ENCODE peak calls at places on chromosomes 6 and 20, in seven cellular contexts. J, W, H, C, O, E and L are unnamed samples.

GRCh38 chr6:3919130-3919628 is 70.0 kb downstream of the FAM50B start:
- DNase-seq in H (peak), O (no peak), E (no peak), W (peak), J (peak), C (no peak), L (peak)

GRCh38 chr6:129104560-129104959 is 221.6 kb downstream of the LAMA2 start:
- DNase-seq in H (no peak), C (no peak), O (no peak), W (no peak), J (no peak), E (no peak), L (no peak)

GRCh38 chr6:89132087-89132486 is 13.8 kb upstream of the PM20D2 start:
- DNase-seq in J (no peak), E (no peak), O (no peak), W (no peak), H (no peak), C (no peak), L (no peak)

GRCh38 chr6:25404693-25405169 is 125.6 kb downstream of the CARMIL1 start:
- DNase-seq in W (no peak), O (no peak), E (no peak), J (no peak), H (no peak), C (no peak), L (no peak)

GRCh38 chr6:13302751-13303667 is 25.3 kb downstream of the TBC1D7 start:
- DNase-seq in E (no peak), H (peak), O (peak), J (peak), W (peak), C (no peak), L (peak)

GRCh38 chr6:152750694-152751093 is at the start of gene VIP:
- DNase-seq in W (peak), O (peak), H (peak), J (peak), E (peak), C (peak), L (peak)

GRCh38 chr20:63320616-63321147 is 27.7 kb downstream of the COL20A1 start:
- DNase-seq in H (no peak), J (no peak), C (no peak), W (no peak), E (no peak), O (no peak), L (no peak)

GRCh38 chr6:40819182-40819834 is 219.7 kb downstream of the UNC5CL start:
- DNase-seq in O (no peak), H (peak), E (no peak), C (no peak), W (no peak), J (no peak), L (no peak)

GRCh38 chr6:142927904-142928303 is 17.1 kb downstream of the HIVEP2 start:
- DNase-seq in C (no peak), H (no peak), J (peak), W (peak), E (no peak), O (no peak), L (no peak)

GRCh38 chr20:56247954-56248782 is at the start of gene MC3R:
- DNase-seq in E (peak), H (peak), W (no peak), O (peak), J (peak), C (peak), L (peak)

GRCh38 chr6:154458565-154459475 is 51.7 kb downstream of the CNKSR3 start:
- DNase-seq in O (no peak), C (no peak), H (no peak), J (no peak), E (no peak), W (no peak), L (no peak)

GRCh38 chr6:105592329-105592728 is 189.4 kb upstream of the PREP start:
- DNase-seq in E (no peak), O (no peak), H (no peak), J (peak), C (no peak), W (peak), L (no peak)

GRCh38 chr6:116412270-116412669 is 41.5 kb downstream of the DSE start:
- DNase-seq in J (no peak), H (peak), O (no peak), E (no peak), C (no peak), W (no peak), L (no peak)

GRCh38 chr6:12075067-12075563 is 63.0 kb downstream of the HIVEP1 start:
- DNase-seq in W (peak), O (no peak), J (no peak), E (no peak), C (no peak), H (no peak), L (no peak)

GRCh38 chr20:41222703-41223102 is 85.4 kb downstream of the PLCG1 start:
- DNase-seq in J (peak), W (peak), C (no peak), O (no peak), H (no peak), E (no peak), L (no peak)

GRCh38 chr6:5728726-5729434 is 277.8 kb downstream of the NRN1 start:
- DNase-seq in J (peak), E (no peak), H (peak), C (no peak), W (peak), O (no peak), L (no peak)

GRCh38 chr20:25340380-25340779 is 50.3 kb downstream of the ABHD12 start:
- DNase-seq in J (no peak), E (no peak), W (no peak), H (no peak), C (no peak), O (no peak), L (no peak)

GRCh38 chr6:3208096-3208774 is 19.2 kb downstream of the TUBB2B start:
- DNase-seq in C (no peak), W (peak), E (no peak), O (no peak), J (peak), H (peak), L (peak)

GRCh38 chr6:42049116-42049809 is 1.1 kb upstream of the TAF8 start:
- DNase-seq in E (no peak), J (no peak), H (no peak), C (no peak), W (no peak), O (no peak), L (no peak)

GRCh38 chr6:1952726-1953360 is 292.6 kb downstream of the GMDS start:
- DNase-seq in J (peak), W (peak), C (no peak), E (no peak), H (peak), O (no peak), L (peak)

GRCh38 chr20:24993337-24994185 is 1.0 kb upstream of the APMAP start:
- DNase-seq in J (peak), W (peak), C (no peak), O (peak), H (no peak), E (no peak), L (peak)

GRCh38 chr20:4724459-4725262 is 3.0 kb downstream of the PRND start:
- DNase-seq in E (no peak), J (no peak), W (no peak), C (no peak), O (no peak), H (no peak), L (no peak)

GRCh38 chr20:56788041-56788670 is 159.1 kb downstream of the TFAP2C start:
- DNase-seq in C (no peak), W (peak), O (no peak), E (no peak), H (peak), J (peak), L (peak)

GRCh38 chr6:83509416-83509815 is 2.9 kb upstream of the PRSS35 start:
- DNase-seq in W (peak), C (no peak), O (no peak), H (no peak), J (peak), E (no peak), L (no peak)

GRCh38 chr6:37171141-37171969 is 1.4 kb downstream of the PIM1 start:
- DNase-seq in J (peak), W (peak), E (peak), O (peak), C (peak), H (peak), L (peak)

GRCh38 chr20:8361008-8361652 is 229.1 kb downstream of the PLCB1 start:
- DNase-seq in H (peak), O (no peak), E (no peak), J (peak), C (no peak), W (peak), L (no peak)

GRCh38 chr20:5065489-5066383 is 54.0 kb downstream of the PCNA start:
- DNase-seq in J (peak), H (peak), E (no peak), W (peak), C (no peak), O (no peak), L (peak)

GRCh38 chr6:35810831-35811698 is 5.9 kb downstream of the LHFPL5 start:
- DNase-seq in E (no peak), H (no peak), W (peak), O (no peak), C (no peak), J (peak), L (peak)

GRCh38 chr20:38198238-38198861 is 33.3 kb upstream of the TGM2 start:
- DNase-seq in H (no peak), O (no peak), J (peak), W (peak), C (no peak), E (no peak), L (peak)

GRCh38 chr6:144360401-144360800 is 75.3 kb downstream of the UTRN start:
- DNase-seq in E (peak), O (no peak), J (no peak), C (no peak), H (peak), W (no peak), L (peak)

GRCh38 chr6:10416863-10417641 is 2.2 kb upstream of the TFAP2A start:
- DNase-seq in O (peak), H (peak), E (peak), C (no peak), W (no peak), J (no peak), L (no peak)

GRCh38 chr6:142940487-142940886 is 4.5 kb downstream of the HIVEP2 start:
- DNase-seq in H (peak), W (peak), C (no peak), E (no peak), O (no peak), J (peak), L (no peak)

GRCh38 chr6:158698876-158699440 is 49.1 kb downstream of the SYTL3 start:
- DNase-seq in J (peak), E (no peak), C (no peak), H (no peak), W (peak), O (no peak), L (peak)

GRCh38 chr20:25284131-25284601 is 36.3 kb downstream of the PYGB start:
- DNase-seq in C (no peak), E (peak), J (no peak), H (no peak), O (peak), W (no peak), L (no peak)

GRCh38 chr6:46014511-46015118 is 1.0 kb downstream of the CLIC5 start:
- DNase-seq in W (peak), O (peak), H (peak), E (peak), J (no peak), C (no peak), L (no peak)

GRCh38 chr20:48621256-48622078 is 206.3 kb downstream of the PREX1 start:
- DNase-seq in H (no peak), C (no peak), J (peak), E (no peak), O (no peak), W (peak), L (peak)

GRCh38 chr6:162999575-163000285 is 272.0 kb downstream of the PACRG start:
- DNase-seq in E (no peak), H (no peak), C (no peak), W (peak), O (no peak), J (peak), L (no peak)

DNA sequence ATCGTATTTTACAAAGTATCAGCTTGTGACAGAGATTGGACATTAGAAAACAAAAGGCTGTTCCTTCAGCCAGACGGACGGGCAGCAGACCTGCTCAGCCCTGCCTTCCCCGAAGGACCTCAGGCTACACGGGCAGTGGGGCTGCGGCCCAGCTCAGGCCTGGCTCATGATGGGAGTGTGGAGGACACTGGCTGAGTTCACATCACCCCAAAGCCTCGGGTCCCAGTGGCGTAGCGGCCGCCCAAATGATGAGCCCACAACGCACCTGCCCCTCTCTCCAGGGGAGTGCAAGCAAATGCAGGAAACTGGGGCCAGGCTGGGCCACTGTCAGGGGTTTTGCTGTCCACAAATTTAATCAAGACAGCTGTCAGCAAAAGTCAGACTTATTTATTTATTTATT is 356.8 kb downstream of the TAF4 start:
- DNase-seq in W (no peak), J (no peak), H (no peak), E (no peak), O (no peak), C (no peak), L (no peak)
- H3K23ac ChIP-seq in W (no peak), J (no peak), H (no peak), E (no peak), O (no peak), C (no peak), L (no peak)

GRCh38 chr6:138455746-138456392 is 43.4 kb downstream of the NHSL1 start:
- DNase-seq in E (no peak), C (no peak), J (peak), H (no peak), O (no peak), W (no peak), L (no peak)

GRCh38 chr6:138461647-138462046 is 37.6 kb downstream of the NHSL1 start:
- DNase-seq in J (no peak), O (no peak), H (no peak), W (no peak), C (no peak), E (no peak), L (no peak)

GRCh38 chr6:138451043-138451442 is 47.0 kb downstream of the HEBP2 start:
- DNase-seq in C (no peak), O (no peak), E (no peak), J (no peak), H (no peak), W (no peak), L (no peak)

GRCh38 chr6:138454976-138455706 is 44.2 kb downstream of the NHSL1 start:
- DNase-seq in J (no peak), W (no peak), O (no peak), E (no peak), H (no peak), C (no peak), L (no peak)

DNA sequence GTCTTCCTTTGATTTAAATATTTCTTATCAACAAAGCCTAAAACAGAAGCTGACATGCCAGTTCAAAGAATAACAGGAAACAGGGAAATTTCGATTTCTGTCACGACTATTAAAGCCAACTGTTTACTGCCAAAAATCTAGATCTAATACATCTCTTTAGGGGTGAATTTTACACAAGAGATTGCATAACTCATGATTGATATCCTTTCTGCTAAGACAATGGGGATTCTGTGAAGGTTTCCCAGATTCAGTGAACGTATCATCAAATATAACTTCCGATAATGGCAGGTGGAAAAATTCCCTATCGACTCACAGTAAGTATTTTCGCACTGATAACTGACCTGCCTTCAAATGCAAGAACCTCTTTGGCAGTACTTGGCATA is 42.9 kb downstream of the NHSL1 start:
- DNase-seq in O (no peak), H (no peak), C (no peak), E (no peak), W (no peak), J (no peak), L (no peak)
- H3K9ac ChIP-seq in O (no peak), H (no peak), C (no peak), E (no peak), W (no peak), J (no peak), L (no peak)

GRCh38 chr20:47216819-47217410 is 139.6 kb downstream of the ZMYND8 start:
- DNase-seq in C (no peak), W (no peak), O (no peak), H (no peak), J (no peak), E (no peak), L (no peak)
- H3K23ac ChIP-seq in C (no peak), W (no peak), O (no peak), H (no peak), J (no peak), E (no peak), L (no peak)

GRCh38 chr20:31700747-31701146 is 21.9 kb downstream of the BCL2L1 start:
- DNase-seq in C (no peak), E (no peak), H (no peak), O (no peak), J (no peak), W (no peak), L (no peak)
- H3K9ac ChIP-seq in C (no peak), E (no peak), H (no peak), O (no peak), J (no peak), W (peak), L (no peak)

GRCh38 chr6:134663800-134664535 is 285.9 kb downstream of the ALDH8A1 start:
- DNase-seq in H (no peak), E (no peak), O (no peak), C (no peak), W (peak), J (peak), L (peak)

GRCh38 chr6:134663356-134663755 is 286.5 kb downstream of the ALDH8A1 start:
- DNase-seq in J (no peak), C (no peak), W (no peak), O (no peak), E (no peak), H (no peak), L (peak)

GRCh38 chr6:134665029-134665723 is 284.7 kb downstream of the ALDH8A1 start:
- DNase-seq in E (no peak), O (no peak), W (no peak), C (no peak), H (no peak), J (no peak), L (peak)

GRCh38 chr6:134667106-134667505 is 282.8 kb downstream of the ALDH8A1 start:
- DNase-seq in E (no peak), C (no peak), J (peak), H (no peak), W (no peak), O (no peak), L (no peak)

DNA sequence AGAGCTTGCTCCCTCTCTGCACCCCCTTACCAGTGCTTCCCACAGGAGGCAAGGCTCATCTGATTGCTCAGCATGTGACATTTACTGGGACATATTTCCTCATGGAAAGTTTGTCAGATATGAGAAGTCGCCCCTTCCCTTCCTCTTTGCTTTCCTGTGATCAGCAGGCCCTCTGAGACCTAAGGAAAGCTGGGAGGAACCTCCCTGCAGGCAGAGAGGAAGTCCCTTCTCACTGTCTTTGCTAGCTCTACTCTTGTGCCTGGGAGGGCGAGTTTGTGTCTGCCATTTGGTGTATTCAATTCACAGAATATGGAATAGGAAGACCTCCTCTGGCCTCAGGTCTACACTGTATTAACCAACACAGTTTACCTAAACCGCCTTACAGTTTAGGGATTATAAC is 283.7 kb downstream of the ALDH8A1 start:
- DNase-seq in O (no peak), J (no peak), E (no peak), W (peak), H (no peak), C (no peak), L (no peak)
- H3K23ac ChIP-seq in O (no peak), J (peak), E (peak), W (no peak), H (peak), C (no peak), L (no peak)